ENCODE peak calls at places on chromosome 20, in eight cellular contexts. One of them, this sample, is unnamed.

GRCh38 chr20:51037499-51038110 is 14.7 kb upstream of the KCNG1 start:
- DNase-seq in A172: no peak
- DNase-seq in T-cell: no peak
- DNase-seq in NCI-H1930: no peak
- DNase-seq in body of pancreas: no peak
- DNase-seq in RPMI7951: no peak
- DNase-seq in heart left ventricle: no peak
- DNase-seq in substantia nigra: no peak
- DNase-seq in this sample: no peak

GRCh38 chr20:52481443-52481842 is 289.9 kb upstream of the ZFP64 start:
- DNase-seq in A172: no peak
- DNase-seq in T-cell: no peak
- DNase-seq in NCI-H1930: no peak
- DNase-seq in body of pancreas: no peak
- DNase-seq in RPMI7951: no peak
- DNase-seq in heart left ventricle: no peak
- DNase-seq in substantia nigra: no peak
- DNase-seq in this sample: no peak

GRCh38 chr20:53869466-53870258 is 200.7 kb downstream of the BCAS1 start:
- DNase-seq in A172: peak; percentile 85
- DNase-seq in T-cell: peak; percentile 47
- DNase-seq in NCI-H1930: peak; percentile 78
- DNase-seq in body of pancreas: peak; percentile 81
- DNase-seq in RPMI7951: peak; percentile 84
- DNase-seq in heart left ventricle: peak; percentile 67
- DNase-seq in substantia nigra: no peak
- DNase-seq in this sample: peak; percentile 80

GRCh38 chr20:60535211-60535610 is 577.0 kb downstream of the CDH26 start:
- DNase-seq in A172: no peak
- DNase-seq in T-cell: no peak
- DNase-seq in NCI-H1930: no peak
- DNase-seq in body of pancreas: no peak
- DNase-seq in RPMI7951: no peak
- DNase-seq in heart left ventricle: no peak
- DNase-seq in substantia nigra: no peak
- DNase-seq in this sample: no peak

GRCh38 chr20:4130404-4131189 is 115.2 kb upstream of the RNF24 start:
- DNase-seq in A172: peak; percentile 83
- DNase-seq in T-cell: no peak
- DNase-seq in NCI-H1930: no peak
- DNase-seq in body of pancreas: no peak
- DNase-seq in RPMI7951: peak; percentile 89
- DNase-seq in heart left ventricle: no peak
- DNase-seq in substantia nigra: no peak
- DNase-seq in this sample: peak; percentile 50

GRCh38 chr20:7031222-7031621 is 263.7 kb downstream of the BMP2 start:
- DNase-seq in A172: no peak
- DNase-seq in T-cell: no peak
- DNase-seq in NCI-H1930: no peak
- DNase-seq in body of pancreas: no peak
- DNase-seq in RPMI7951: no peak
- DNase-seq in heart left ventricle: no peak
- DNase-seq in substantia nigra: no peak
- DNase-seq in this sample: no peak

GRCh38 chr20:53157443-53158408 is 185.6 kb downstream of the TSHZ2 start:
- DNase-seq in A172: peak; percentile 42
- DNase-seq in T-cell: peak; percentile 11
- DNase-seq in NCI-H1930: no peak
- DNase-seq in body of pancreas: peak; percentile 67
- DNase-seq in RPMI7951: peak; percentile 68
- DNase-seq in heart left ventricle: no peak
- DNase-seq in substantia nigra: peak; percentile 8
- DNase-seq in this sample: peak; percentile 21

GRCh38 chr20:44646023-44646640 is 5.4 kb downstream of the ADA start:
- DNase-seq in A172: peak; percentile 45
- DNase-seq in T-cell: no peak
- DNase-seq in NCI-H1930: no peak
- DNase-seq in body of pancreas: no peak
- DNase-seq in RPMI7951: peak; percentile 57
- DNase-seq in heart left ventricle: no peak
- DNase-seq in substantia nigra: no peak
- DNase-seq in this sample: no peak

GRCh38 chr20:34639755-34640222 is 37.1 kb downstream of the PIGU start:
- DNase-seq in A172: peak; percentile 16
- DNase-seq in T-cell: no peak
- DNase-seq in NCI-H1930: peak; percentile 45
- DNase-seq in body of pancreas: peak; percentile 24
- DNase-seq in RPMI7951: no peak
- DNase-seq in heart left ventricle: no peak
- DNase-seq in substantia nigra: no peak
- DNase-seq in this sample: no peak

GRCh38 chr20:25566821-25567220 is 18.5 kb downstream of the NINL start:
- DNase-seq in A172: no peak
- DNase-seq in T-cell: no peak
- DNase-seq in NCI-H1930: no peak
- DNase-seq in body of pancreas: no peak
- DNase-seq in RPMI7951: no peak
- DNase-seq in heart left ventricle: no peak
- DNase-seq in substantia nigra: no peak
- DNase-seq in this sample: no peak

GRCh38 chr20:25220810-25221591 is 25.5 kb downstream of the ENTPD6 start:
- DNase-seq in A172: no peak
- DNase-seq in T-cell: no peak
- DNase-seq in NCI-H1930: no peak
- DNase-seq in body of pancreas: no peak
- DNase-seq in RPMI7951: no peak
- DNase-seq in heart left ventricle: peak; percentile 77
- DNase-seq in substantia nigra: no peak
- DNase-seq in this sample: peak; percentile 33

GRCh38 chr20:41533537-41534136 is 84.5 kb downstream of the CHD6 start:
- DNase-seq in A172: no peak
- DNase-seq in T-cell: no peak
- DNase-seq in NCI-H1930: no peak
- DNase-seq in body of pancreas: no peak
- DNase-seq in RPMI7951: no peak
- DNase-seq in heart left ventricle: no peak
- DNase-seq in substantia nigra: no peak
- DNase-seq in this sample: no peak

GRCh38 chr20:17859616-17860232 is 108.9 kb downstream of the SNX5 start:
- DNase-seq in A172: no peak
- DNase-seq in T-cell: no peak
- DNase-seq in NCI-H1930: no peak
- DNase-seq in body of pancreas: peak; percentile 66
- DNase-seq in RPMI7951: no peak
- DNase-seq in heart left ventricle: no peak
- DNase-seq in substantia nigra: no peak
- DNase-seq in this sample: no peak

GRCh38 chr20:24066075-24066700 is 77.6 kb upstream of the GGTLC1 start:
- DNase-seq in A172: no peak
- DNase-seq in T-cell: peak; percentile 20
- DNase-seq in NCI-H1930: no peak
- DNase-seq in body of pancreas: no peak
- DNase-seq in RPMI7951: no peak
- DNase-seq in heart left ventricle: no peak
- DNase-seq in substantia nigra: no peak
- DNase-seq in this sample: no peak

GRCh38 chr20:2986466-2986865 is 57.0 kb upstream of the GNRH2 start:
- DNase-seq in A172: no peak
- DNase-seq in T-cell: no peak
- DNase-seq in NCI-H1930: no peak
- DNase-seq in body of pancreas: no peak
- DNase-seq in RPMI7951: no peak
- DNase-seq in heart left ventricle: no peak
- DNase-seq in substantia nigra: no peak
- DNase-seq in this sample: no peak

GRCh38 chr20:6213311-6213710 is 90.5 kb upstream of the FERMT1 start:
- DNase-seq in A172: no peak
- DNase-seq in T-cell: no peak
- DNase-seq in NCI-H1930: no peak
- DNase-seq in body of pancreas: no peak
- DNase-seq in RPMI7951: no peak
- DNase-seq in heart left ventricle: no peak
- DNase-seq in substantia nigra: no peak
- DNase-seq in this sample: no peak

GRCh38 chr20:34350095-34350494 is 13.0 kb upstream of the ITCH start:
- DNase-seq in A172: no peak
- DNase-seq in T-cell: no peak
- DNase-seq in NCI-H1930: no peak
- DNase-seq in body of pancreas: no peak
- DNase-seq in RPMI7951: no peak
- DNase-seq in heart left ventricle: no peak
- DNase-seq in substantia nigra: no peak
- DNase-seq in this sample: no peak

GRCh38 chr20:32534661-32535240 is 50.4 kb downstream of the NOL4L start:
- DNase-seq in A172: no peak
- DNase-seq in T-cell: peak; percentile 28
- DNase-seq in NCI-H1930: no peak
- DNase-seq in body of pancreas: no peak
- DNase-seq in RPMI7951: no peak
- DNase-seq in heart left ventricle: no peak
- DNase-seq in substantia nigra: no peak
- DNase-seq in this sample: no peak

GRCh38 chr20:58818585-58819285 is 32.0 kb downstream of the GNAS-AS1 start:
- DNase-seq in A172: peak; percentile 89
- DNase-seq in T-cell: no peak
- DNase-seq in NCI-H1930: no peak
- DNase-seq in body of pancreas: no peak
- DNase-seq in RPMI7951: peak; percentile 100
- DNase-seq in heart left ventricle: no peak
- DNase-seq in substantia nigra: no peak
- DNase-seq in this sample: peak; percentile 79

GRCh38 chr20:14724036-14724435 is 386.6 kb upstream of the FLRT3 start:
- DNase-seq in A172: no peak
- DNase-seq in T-cell: no peak
- DNase-seq in NCI-H1930: no peak
- DNase-seq in body of pancreas: no peak
- DNase-seq in RPMI7951: no peak
- DNase-seq in heart left ventricle: no peak
- DNase-seq in substantia nigra: no peak
- DNase-seq in this sample: no peak

GRCh38 chr20:25223179-25223661 is 24.7 kb upstream of the PYGB start:
- DNase-seq in A172: peak; percentile 99
- DNase-seq in T-cell: no peak
- DNase-seq in NCI-H1930: no peak
- DNase-seq in body of pancreas: no peak
- DNase-seq in RPMI7951: peak; percentile 97
- DNase-seq in heart left ventricle: no peak
- DNase-seq in substantia nigra: no peak
- DNase-seq in this sample: peak; percentile 96

GRCh38 chr20:31716351-31716750 is 6.3 kb downstream of the BCL2L1 start:
- DNase-seq in A172: no peak
- DNase-seq in T-cell: no peak
- DNase-seq in NCI-H1930: no peak
- DNase-seq in body of pancreas: no peak
- DNase-seq in RPMI7951: no peak
- DNase-seq in heart left ventricle: no peak
- DNase-seq in substantia nigra: no peak
- DNase-seq in this sample: no peak

GRCh38 chr20:4638826-4639225 is 82.9 kb upstream of the PRND start:
- DNase-seq in A172: no peak
- DNase-seq in T-cell: no peak
- DNase-seq in NCI-H1930: no peak
- DNase-seq in body of pancreas: no peak
- DNase-seq in RPMI7951: no peak
- DNase-seq in heart left ventricle: no peak
- DNase-seq in substantia nigra: no peak
- DNase-seq in this sample: no peak

GRCh38 chr20:37647946-37648345 is 45.9 kb upstream of the CTNNBL1 start:
- DNase-seq in A172: no peak
- DNase-seq in T-cell: no peak
- DNase-seq in NCI-H1930: no peak
- DNase-seq in body of pancreas: no peak
- DNase-seq in RPMI7951: no peak
- DNase-seq in heart left ventricle: no peak
- DNase-seq in substantia nigra: no peak
- DNase-seq in this sample: no peak

GRCh38 chr20:25622450-25623224 is 1.2 kb downstream of the NANP start:
- DNase-seq in A172: peak; percentile 23
- DNase-seq in T-cell: peak; percentile 13
- DNase-seq in NCI-H1930: no peak
- DNase-seq in body of pancreas: no peak
- DNase-seq in RPMI7951: no peak
- DNase-seq in heart left ventricle: no peak
- DNase-seq in substantia nigra: no peak
- DNase-seq in this sample: no peak

GRCh38 chr20:22320245-22320915 is 264.0 kb downstream of the FOXA2 start:
- DNase-seq in A172: no peak
- DNase-seq in T-cell: no peak
- DNase-seq in NCI-H1930: no peak
- DNase-seq in body of pancreas: no peak
- DNase-seq in RPMI7951: no peak
- DNase-seq in heart left ventricle: no peak
- DNase-seq in substantia nigra: no peak
- DNase-seq in this sample: no peak

GRCh38 chr20:46456255-46457028 is 50.0 kb upstream of the ELMO2 start:
- DNase-seq in A172: no peak
- DNase-seq in T-cell: no peak
- DNase-seq in NCI-H1930: no peak
- DNase-seq in body of pancreas: no peak
- DNase-seq in RPMI7951: no peak
- DNase-seq in heart left ventricle: no peak
- DNase-seq in substantia nigra: no peak
- DNase-seq in this sample: no peak